ENCODE peak calls at places on chromosomes 2 and 18, in six cellular contexts. U, T, P, E, A and B are unnamed samples.
A peak's percentile ranks its signal among the peaks of the same experiment; 100 is the strongest.

GRCh38 chr2:228545041-228545440 is 363.6 kb upstream of the SPHKAP start:
- DNase-seq in U (no peak), T (peak; percentile 39), P (no peak), E (no peak), A (no peak), B (no peak)

GRCh38 chr2:39379643-39380524 is 57.2 kb downstream of the MAP4K3 start:
- DNase-seq in U (peak; percentile 65), T (peak; percentile 83), P (no peak), E (peak; percentile 57), A (no peak), B (no peak)

GRCh38 chr2:197073701-197074433 is 147.4 kb upstream of the PGAP1 start:
- DNase-seq in U (peak; percentile 80), T (peak; percentile 76), P (peak; percentile 76), E (no peak), A (no peak), B (no peak)

GRCh38 chr2:215429424-215429823 is 6.4 kb downstream of the FN1 start:
- DNase-seq in U (no peak), T (peak; percentile 39), P (no peak), E (no peak), A (no peak), B (no peak)

GRCh38 chr2:39127973-39128372 is 7.1 kb upstream of the SOS1 start:
- DNase-seq in U (no peak), T (peak; percentile 59), P (no peak), E (no peak), A (no peak), B (no peak)

GRCh38 chr2:183232161-183232865 is 108.1 kb downstream of the NUP35 start:
- DNase-seq in U (no peak), T (peak; percentile 27), P (no peak), E (no peak), A (no peak), B (no peak)

GRCh38 chr2:202172439-202173191 is 65.8 kb downstream of the SUMO1 start:
- DNase-seq in U (no peak), T (no peak), P (no peak), E (no peak), A (no peak), B (no peak)

GRCh38 chr2:29405707-29406106 is 290.5 kb downstream of the CLIP4 start:
- DNase-seq in U (no peak), T (no peak), P (no peak), E (no peak), A (no peak), B (no peak)

GRCh38 chr18:10128906-10129305 is 215.1 kb downstream of the VAPA start:
- DNase-seq in U (no peak), T (no peak), P (no peak), E (no peak), A (no peak), B (no peak)

GRCh38 chr2:80247339-80247738 is 57.2 kb downstream of the LRRTM1 start:
- DNase-seq in U (no peak), T (no peak), P (no peak), E (no peak), A (no peak), B (no peak)

GRCh38 chr2:44553456-44553855 is 191.7 kb downstream of the CAMKMT start:
- DNase-seq in U (no peak), T (peak; percentile 66), P (no peak), E (no peak), A (no peak), B (no peak)

GRCh38 chr2:88159955-88160415 is 10.2 kb upstream of the THNSL2 start:
- DNase-seq in U (peak; percentile 72), T (peak; percentile 79), P (no peak), E (peak; percentile 83), A (peak; percentile 52), B (peak; percentile 31)

GRCh38 chr2:36238126-36238525 is 117.5 kb upstream of the CRIM1 start:
- DNase-seq in U (no peak), T (no peak), P (no peak), E (no peak), A (no peak), B (no peak)

GRCh38 chr18:14976736-14977430 is 228.9 kb downstream of the ANKRD30B start:
- DNase-seq in U (no peak), T (no peak), P (no peak), E (no peak), A (no peak), B (no peak)

GRCh38 chr2:68448671-68449394 is 18.3 kb downstream of the FBXO48 start:
- DNase-seq in U (no peak), T (no peak), P (no peak), E (no peak), A (no peak), B (no peak)

GRCh38 chr2:127080226-127080940 is 26.6 kb downstream of the BIN1 start:
- DNase-seq in U (no peak), T (no peak), P (no peak), E (peak; percentile 67), A (peak; percentile 72), B (no peak)

GRCh38 chr2:9364791-9365497 is 58.4 kb downstream of the ITGB1BP1 start:
- DNase-seq in U (no peak), T (peak; percentile 62), P (no peak), E (peak; percentile 82), A (no peak), B (no peak)

GRCh38 chr18:61743775-61744531 is 148.9 kb downstream of the RNF152 start:
- DNase-seq in U (peak; percentile 31), T (peak; percentile 51), P (peak; percentile 81), E (no peak), A (no peak), B (no peak)

GRCh38 chr2:44450806-44451205 is 89.1 kb downstream of the CAMKMT start:
- DNase-seq in U (no peak), T (peak; percentile 35), P (no peak), E (no peak), A (no peak), B (no peak)

GRCh38 chr18:70294471-70295191 is 5.8 kb downstream of the SOCS6 start:
- DNase-seq in U (no peak), T (no peak), P (no peak), E (no peak), A (no peak), B (no peak)

GRCh38 chr18:21459706-21460286 is 140.7 kb downstream of the ESCO1 start:
- DNase-seq in U (no peak), T (no peak), P (no peak), E (no peak), A (no peak), B (no peak)

DNA sequence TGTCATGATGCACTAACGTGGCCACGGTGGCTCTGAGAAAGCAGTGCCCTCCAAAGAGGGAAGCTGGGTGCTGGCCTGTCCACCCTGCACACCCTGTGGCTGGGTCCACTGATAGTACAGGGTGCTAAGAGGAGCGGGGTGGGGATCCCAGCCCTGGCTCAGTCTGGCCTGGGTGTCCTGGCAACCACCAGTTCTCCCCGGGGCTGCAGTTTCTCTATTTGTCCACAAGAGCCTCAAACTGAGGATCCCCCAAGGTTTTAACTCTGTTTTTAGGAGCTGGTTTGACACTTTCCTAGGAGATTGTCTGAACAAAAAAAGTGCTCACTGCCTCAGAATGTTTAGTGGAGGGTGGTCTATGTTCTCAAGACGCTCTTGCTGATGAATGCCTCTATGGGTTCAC is 29.0 kb downstream of the EDAR start:
- DNase-seq in U (no peak), T (no peak), P (peak; percentile 25), E (no peak), A (no peak), B (no peak)
- TF ChIP-seq CTCF in U (no peak), T (peak; percentile 24), P (no peak), E (peak; percentile 21), A (no peak), B (no peak)

DNA sequence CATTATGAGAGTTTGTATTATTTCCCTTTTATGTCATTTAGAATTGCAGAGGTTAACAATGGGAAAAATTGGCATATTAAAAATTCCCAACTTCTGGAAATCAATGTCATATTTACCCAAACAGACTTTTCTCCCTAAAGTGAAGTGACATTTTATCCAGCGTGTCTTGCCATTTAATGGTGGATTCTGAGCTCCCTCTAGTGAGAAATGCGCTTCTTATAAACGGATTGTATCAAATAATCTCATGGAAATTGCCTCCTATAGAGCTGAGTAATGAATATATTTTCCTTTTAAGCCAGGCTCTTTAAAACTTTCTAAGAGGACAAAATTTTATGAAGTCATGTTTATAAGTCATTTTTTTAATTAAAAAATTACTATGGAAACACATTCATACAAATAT is 5.7 kb upstream of the GCFC2 start:
- DNase-seq in U (no peak), T (peak; percentile 29), P (no peak), E (no peak), A (no peak), B (no peak)
- TF ChIP-seq CTCF in U (no peak), T (no peak), P (no peak), E (peak; percentile 7), A (no peak), B (peak; percentile 58)

DNA sequence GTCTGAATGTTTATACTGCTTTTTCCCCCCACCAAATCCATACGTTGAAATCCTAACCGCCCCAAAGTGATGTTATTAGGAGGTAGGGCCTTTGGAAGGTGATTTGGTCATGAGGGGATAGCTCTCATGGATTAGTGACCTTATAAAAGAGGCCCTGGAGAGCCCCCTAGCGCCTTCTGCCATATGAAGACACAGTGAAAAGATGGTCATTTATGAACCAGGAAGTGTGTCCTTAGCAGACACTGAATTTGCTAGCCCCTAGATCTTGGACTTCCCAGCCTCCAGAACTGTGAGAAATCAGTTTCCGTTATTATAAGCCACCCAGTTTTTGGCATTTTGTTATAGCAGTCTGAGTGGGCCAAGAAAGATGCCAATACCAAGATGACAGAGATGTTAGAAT is 7.2 kb upstream of the TSN start:
- DNase-seq in U (no peak), T (peak; percentile 61), P (no peak), E (peak; percentile 30), A (no peak), B (no peak)
- TF ChIP-seq CTCF in U (no peak), T (peak; percentile 48), P (no peak), E (peak; percentile 41), A (no peak), B (peak; percentile 48)

DNA sequence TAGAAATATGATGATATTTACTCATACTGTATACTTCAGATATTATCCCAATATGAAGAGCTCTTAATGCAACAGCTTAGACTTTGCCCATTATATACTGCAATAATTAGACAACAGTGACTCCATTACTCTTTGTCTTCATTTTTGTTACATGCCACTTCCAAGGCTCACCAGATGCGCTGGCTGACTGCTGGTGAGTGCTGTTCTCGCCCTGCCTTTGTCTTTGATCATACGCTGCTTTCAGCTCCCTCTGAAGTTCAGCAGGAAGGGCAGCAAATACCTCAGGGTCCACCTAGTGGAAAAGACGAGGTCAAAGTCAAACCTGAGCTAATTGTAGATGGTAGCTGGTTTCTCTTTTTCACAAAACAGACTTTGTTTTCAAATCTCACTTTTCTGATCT is 66.3 kb downstream of the EIF5B start:
- DNase-seq in U (no peak), T (peak; percentile 18), P (no peak), E (peak; percentile 76), A (no peak), B (no peak)
- TF ChIP-seq CTCF in U (no peak), T (no peak), P (no peak), E (no peak), A (no peak), B (no peak)

GRCh38 chr2:144099746-144100438 is 420.0 kb downstream of the ZEB2 start:
- DNase-seq in U (no peak), T (peak; percentile 44), P (no peak), E (peak; percentile 23), A (no peak), B (no peak)
- TF ChIP-seq CTCF in U (no peak), T (peak; percentile 59), P (no peak), E (no peak), A (no peak), B (no peak)

DNA sequence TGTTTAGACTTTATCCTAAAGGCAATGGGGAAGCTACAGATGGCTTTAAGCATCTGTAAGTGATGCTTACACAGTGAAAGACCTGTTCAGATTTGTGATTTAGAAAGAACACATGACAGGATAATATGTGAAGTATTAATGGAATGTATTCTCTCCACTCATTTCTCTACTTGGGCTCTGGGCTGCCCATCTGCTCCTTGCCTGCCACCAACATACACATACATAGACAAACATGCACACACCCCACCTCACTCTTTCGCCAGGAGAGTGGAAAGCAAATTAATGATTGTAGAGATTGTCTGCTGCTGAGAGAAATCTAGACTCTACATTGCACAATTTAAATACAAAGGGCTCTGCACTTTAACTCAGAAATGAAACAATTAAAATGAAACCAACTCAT is 61.0 kb upstream of the NFE2L2 start:
- DNase-seq in U (no peak), T (peak; percentile 63), P (no peak), E (no peak), A (no peak), B (no peak)
- TF ChIP-seq CTCF in U (no peak), T (no peak), P (no peak), E (no peak), A (no peak), B (no peak)